ENCODE peak calls at places on chromosomes 12 and 14, in five cellular contexts. Y, N, Q, M and U are unnamed samples.
A peak's percentile ranks its signal among the peaks of the same experiment; 100 is the strongest.

GRCh38 chr14:50056457-50056856 is 59.9 kb downstream of the VCPKMT start:
- DNase-seq in M (no peak), N (no peak), Q (no peak), Y (no peak), U (no peak)

GRCh38 chr12:2351129-2351528 is 298.3 kb downstream of the CACNA1C start:
- DNase-seq in Q (no peak), N (no peak), M (no peak), Y (no peak), U (no peak)

GRCh38 chr12:71410844-71411243 is 28.8 kb upstream of the LGR5 start:
- DNase-seq in Q (no peak), Y (no peak), N (no peak), M (no peak), U (no peak)

GRCh38 chr14:24092110-24092959 is 1.8 kb upstream of the PCK2 start:
- DNase-seq in Q (no peak), Y (no peak), M (no peak), N (peak; percentile 43), U (peak; percentile 62)

GRCh38 chr12:112606611-112607366 is 184.8 kb upstream of the RPH3A start:
- DNase-seq in Q (no peak), N (no peak), Y (no peak), M (no peak), U (no peak)

GRCh38 chr14:100155049-100155621 is 4.3 kb downstream of the DEGS2 start:
- DNase-seq in N (peak; percentile 63), M (peak; percentile 32), Q (peak; percentile 32), Y (no peak), U (peak; percentile 81)

GRCh38 chr12:76891609-76892008 is 12.8 kb upstream of the CSRP2 start:
- DNase-seq in M (no peak), N (no peak), Y (no peak), Q (no peak), U (no peak)

GRCh38 chr14:28759056-28759657 is 7.4 kb upstream of the FOXG1 start:
- DNase-seq in Q (no peak), Y (no peak), N (no peak), M (no peak), U (no peak)

GRCh38 chr14:21036746-21037145 is 2.1 kb upstream of the RNASE13 start:
- DNase-seq in N (no peak), M (no peak), Q (no peak), Y (no peak), U (no peak)

GRCh38 chr12:1925125-1925963 is 6.9 kb upstream of the CACNA2D4 start:
- DNase-seq in N (no peak), M (no peak), Q (no peak), Y (no peak), U (peak; percentile 24)

GRCh38 chr14:87494010-87494409 is 499.0 kb downstream of the GALC start:
- DNase-seq in Y (no peak), M (no peak), N (no peak), Q (no peak), U (no peak)

GRCh38 chr12:87323369-87323768 is 705.8 kb downstream of the C12orf50 start:
- DNase-seq in Q (no peak), M (no peak), N (no peak), Y (no peak), U (no peak)

GRCh38 chr14:44405350-44405619 is 101.8 kb downstream of the FSCB start:
- DNase-seq in N (no peak), Q (no peak), M (no peak), Y (no peak), U (no peak)

GRCh38 chr12:54984602-54985376 is at the start of gene TESPA1:
- DNase-seq in N (peak; percentile 71), Q (peak; percentile 97), M (peak; percentile 82), Y (peak; percentile 88), U (peak; percentile 95)

GRCh38 chr14:67668559-67668958 is 5.9 kb downstream of the VTI1B start:
- DNase-seq in Y (no peak), N (no peak), M (no peak), Q (peak; percentile 56), U (no peak)

GRCh38 chr14:100711493-100711892 is 15.2 kb upstream of the DLK1 start:
- DNase-seq in Y (no peak), N (no peak), Q (no peak), M (no peak), U (no peak)

GRCh38 chr14:54001189-54001878 is 44.7 kb upstream of the BMP4 start:
- DNase-seq in Q (no peak), M (no peak), N (no peak), Y (no peak), U (no peak)

GRCh38 chr14:68658029-68658509 is 134.8 kb downstream of the ZFP36L1 start:
- DNase-seq in M (no peak), N (no peak), Y (no peak), Q (no peak), U (no peak)

GRCh38 chr12:100493371-100494012 is 19.8 kb downstream of the NR1H4 start:
- DNase-seq in Y (no peak), N (peak; percentile 47), Q (no peak), M (no peak), U (peak; percentile 70)

GRCh38 chr12:42125372-42125767 is 19.3 kb downstream of the GXYLT1 start:
- DNase-seq in N (no peak), Q (no peak), M (no peak), Y (no peak), U (no peak)

GRCh38 chr12:123973552-123974341 is 732 bp downstream of the ZNF664 start:
- DNase-seq in M (peak; percentile 18), Y (peak; percentile 18), Q (peak; percentile 31), N (peak; percentile 55), U (peak; percentile 31)

GRCh38 chr12:49587174-49587908 is 18.1 kb downstream of the FAM186B start:
- DNase-seq in M (no peak), N (no peak), Y (no peak), Q (no peak), U (no peak)

GRCh38 chr12:13390381-13390856 is 193.9 kb downstream of the EMP1 start:
- DNase-seq in N (peak; percentile 95), Q (no peak), M (no peak), Y (no peak), U (no peak)